ENCODE peak calls at places on chromosome 18, in six cellular contexts. X, L, E, A, J and V are unnamed samples.

GRCh38 chr18:61900504-61901281 is 7.9 kb upstream of the RNF152 start:
- DNase-seq in X (no peak), L (no peak), E (no peak), A (no peak), J (no peak), V (no peak)

GRCh38 chr18:23049698-23050373 is 85.4 kb upstream of the CABLES1 start:
- DNase-seq in X (no peak), L (no peak), E (no peak), A (no peak), J (no peak), V (peak; percentile 59)

GRCh38 chr18:24027156-24027555 is 12.6 kb downstream of the TTC39C start:
- DNase-seq in X (no peak), L (peak; percentile 56), E (no peak), A (no peak), J (no peak), V (no peak)

GRCh38 chr18:25300492-25300891 is 51.5 kb downstream of the ZNF521 start:
- DNase-seq in X (no peak), L (no peak), E (no peak), A (no peak), J (no peak), V (no peak)

GRCh38 chr18:57728941-57729511 is 74.1 kb downstream of the ATP8B1 start:
- DNase-seq in X (no peak), L (peak; percentile 56), E (no peak), A (no peak), J (no peak), V (no peak)

GRCh38 chr18:54604211-54604610 is 13.2 kb downstream of the DYNAP start:
- DNase-seq in X (no peak), L (no peak), E (no peak), A (no peak), J (no peak), V (no peak)

GRCh38 chr18:7116832-7117389 is 686 bp downstream of the LAMA1 start:
- DNase-seq in X (no peak), L (no peak), E (no peak), A (no peak), J (no peak), V (no peak)

GRCh38 chr18:26863122-26863879 is 2.2 kb downstream of the AQP4 start:
- DNase-seq in X (peak; percentile 81), L (peak; percentile 74), E (no peak), A (peak; percentile 91), J (no peak), V (no peak)

GRCh38 chr18:13303761-13304364 is 85.3 kb downstream of the LDLRAD4 start:
- DNase-seq in X (no peak), L (no peak), E (no peak), A (no peak), J (no peak), V (no peak)

GRCh38 chr18:21740724-21741510 is at the start of gene MIB1:
- DNase-seq in X (peak; percentile 99), L (peak; percentile 68), E (no peak), A (peak; percentile 74), J (peak; percentile 93), V (no peak)

GRCh38 chr18:36934884-36935283 is 106.0 kb downstream of the KIAA1328 start:
- DNase-seq in X (no peak), L (peak; percentile 6), E (no peak), A (no peak), J (no peak), V (no peak)

GRCh38 chr18:54480616-54481015 is 110.4 kb upstream of the DYNAP start:
- DNase-seq in X (no peak), L (no peak), E (no peak), A (no peak), J (no peak), V (no peak)

GRCh38 chr18:36157441-36157840 is 27.7 kb downstream of the ELP2 start:
- DNase-seq in X (no peak), L (no peak), E (no peak), A (no peak), J (no peak), V (no peak)

GRCh38 chr18:7941533-7941932 is 374.4 kb downstream of the PTPRM start:
- DNase-seq in X (peak; percentile 30), L (peak; percentile 98), E (no peak), A (peak; percentile 65), J (no peak), V (no peak)

GRCh38 chr18:63741769-63742168 is 33.4 kb upstream of the SERPINB7 start:
- DNase-seq in X (no peak), L (no peak), E (no peak), A (no peak), J (no peak), V (no peak)

DNA sequence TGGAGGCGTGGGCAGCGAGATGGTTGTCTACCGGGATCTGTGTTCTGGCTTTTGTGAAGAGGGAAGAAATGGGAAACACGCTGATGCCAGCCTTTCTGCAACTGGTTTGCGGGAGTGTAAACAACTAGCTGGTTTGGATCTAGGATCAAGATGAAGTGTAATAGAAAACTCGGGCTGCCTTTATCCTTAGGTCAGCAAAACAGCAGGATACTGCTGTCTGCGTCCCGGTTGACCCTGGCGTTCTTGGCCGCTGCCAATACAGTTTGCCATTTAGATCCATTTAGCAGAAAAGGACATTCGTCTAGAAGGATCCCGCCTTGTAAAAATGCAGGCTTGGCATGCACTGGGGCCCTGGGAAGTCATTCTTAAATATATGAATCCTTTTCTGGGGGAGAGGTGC is 42.0 kb downstream of the RAB31 start:
- DNase-seq in X (no peak), L (no peak), E (no peak), A (no peak), J (no peak), V (no peak)
- H3K27ac ChIP-seq in X (no peak overlapping the region), L (no peak overlapping the region), E (no peak overlapping the region), A (no peak overlapping the region), J (no peak overlapping the region), V (no peak overlapping the region)

GRCh38 chr18:49490246-49490762 is 3.3 kb upstream of the C18orf32 start:
- DNase-seq in X (no peak), L (no peak), E (no peak), A (no peak), J (no peak), V (no peak)
- H3K4me3 ChIP-seq in X (no peak overlapping the region), L (no peak overlapping the region), E (no peak overlapping the region), A (no peak overlapping the region), J (no peak overlapping the region), V (peak overlapping the region; percentile 84)

GRCh38 chr18:79979843-79980242 is 8.5 kb downstream of the TXNL4A start:
- DNase-seq in X (no peak), L (no peak), E (no peak), A (no peak), J (no peak), V (no peak)
- H3K36me3 ChIP-seq in X (peaks cover 49% of the 10 kb centered on the region), L (no peaks in the 10 kb centered on the region), E (peaks cover 18% of the 10 kb centered on the region), A (peaks cover 40% of the 10 kb centered on the region), J (peaks cover 2% of the 10 kb centered on the region), V (peaks cover 22% of the 10 kb centered on the region)

DNA sequence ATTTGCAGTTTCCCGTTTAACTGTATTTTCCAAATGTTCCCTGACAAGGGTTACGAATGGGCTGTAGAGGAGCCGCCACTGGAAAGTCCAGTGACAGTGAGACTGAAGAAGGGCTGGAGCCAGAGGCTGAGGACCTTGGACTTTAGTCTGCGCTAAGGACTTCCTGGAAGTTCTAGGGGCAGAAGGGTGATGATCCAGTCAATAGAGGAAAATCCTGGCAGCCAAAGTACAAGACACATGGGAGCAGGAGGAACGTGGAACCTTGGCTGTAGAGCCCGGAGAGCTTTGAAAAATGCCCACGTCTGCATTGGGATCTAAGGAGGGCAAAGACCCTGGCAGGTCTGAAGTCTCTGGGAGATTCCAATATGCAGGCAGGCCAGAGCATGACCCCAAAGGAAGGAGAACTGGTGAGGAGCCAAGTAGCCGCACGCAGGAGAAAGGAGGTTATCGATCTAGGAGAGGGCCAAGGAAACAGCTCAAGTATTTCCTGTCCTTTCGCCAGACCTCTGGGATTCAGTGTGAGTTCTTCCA is 28.5 kb downstream of the MBP start:
- DNase-seq in X (no peak), L (no peak), E (no peak), A (no peak), J (no peak), V (no peak)
- H3K27ac ChIP-seq in X (peak overlapping the region; percentile 81), L (no peak overlapping the region), E (peak overlapping the region; percentile 76), A (peak overlapping the region; percentile 7), J (peak overlapping the region; percentile 73), V (peak overlapping the region; percentile 86)

GRCh38 chr18:35038881-35039491 is 2.2 kb upstream of the MAPRE2 start:
- DNase-seq in X (no peak), L (no peak), E (no peak), A (no peak), J (no peak), V (no peak)

GRCh38 chr18:35040638-35040987 is 600 bp upstream of the MAPRE2 start:
- DNase-seq in X (no peak), L (no peak), E (no peak), A (no peak), J (no peak), V (no peak)

GRCh38 chr18:35038029-35038428 is 3.2 kb upstream of the MAPRE2 start:
- DNase-seq in X (no peak), L (no peak), E (no peak), A (no peak), J (no peak), V (no peak)

GRCh38 chr18:35040988-35041751 is at the start of gene MAPRE2:
- DNase-seq in X (peak; percentile 99), L (peak; percentile 98), E (peak; percentile 99), A (peak; percentile 100), J (peak; percentile 97), V (peak; percentile 98)

GRCh38 chr18:35039633-35040032 is 1.6 kb upstream of the MAPRE2 start:
- DNase-seq in X (no peak), L (no peak), E (no peak), A (no peak), J (no peak), V (no peak)
- H3K4me3 ChIP-seq in X (no peak overlapping the region), L (no peak overlapping the region), E (no peak overlapping the region), A (no peak overlapping the region), J (no peak overlapping the region), V (no peak overlapping the region)

DNA sequence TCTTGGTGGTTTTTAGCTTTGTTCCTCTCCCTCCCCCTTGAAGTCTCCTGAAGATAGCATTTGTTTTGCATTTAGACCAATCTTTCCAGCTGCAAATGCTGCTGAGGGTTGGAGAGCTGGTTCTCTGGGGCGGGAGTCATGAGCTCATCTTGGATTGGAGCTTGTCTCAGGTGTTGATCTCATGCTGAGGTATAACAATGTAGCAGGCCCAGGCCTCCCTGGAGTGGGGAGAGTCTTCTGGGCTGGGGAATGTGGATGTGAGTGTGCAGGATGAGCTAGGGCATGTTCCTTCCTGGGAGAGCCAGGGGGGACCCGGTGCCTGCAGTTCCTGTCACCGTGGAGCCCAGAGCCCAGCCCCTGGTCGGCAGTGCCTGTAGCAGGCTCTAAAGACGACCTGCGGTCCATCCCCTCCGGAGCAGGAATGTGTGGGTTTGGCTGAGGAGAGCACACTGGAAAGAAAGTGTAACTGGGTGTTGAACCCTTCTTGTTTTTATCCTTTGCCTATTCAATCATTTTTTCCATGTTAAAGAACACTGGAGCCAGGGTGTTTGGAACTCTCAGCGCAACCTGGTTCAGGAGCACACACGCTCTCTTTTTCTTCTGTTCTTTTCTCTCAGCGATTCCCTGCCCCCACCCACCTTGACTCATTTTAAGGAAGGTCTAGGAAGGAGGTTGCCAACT is 2.7 kb downstream of the ZNF532 start:
- DNase-seq in X (no peak), L (no peak), E (no peak), A (no peak), J (no peak), V (no peak)
- H3K36me3 ChIP-seq in X (peaks cover 51% of the 10 kb centered on the region), L (no peaks in the 10 kb centered on the region), E (no peaks in the 10 kb centered on the region), A (peaks cover 39% of the 10 kb centered on the region), J (peaks cover 10% of the 10 kb centered on the region), V (peaks cover 3% of the 10 kb centered on the region)